ENCODE peak calls at places on chromosomes 16 and 17, in seven cellular contexts. One of them, this sample, is unnamed.

GRCh38 chr17:57955183-57955952 is at the start of gene CUEDC1:
- DNase-seq in activated CD4-positive, alpha-beta T cell treated with anti-CD3 and anti-CD28 coated beads, Interleukin-2, amount 10 ng/mL, durations not matched to agents 7 days and 5 days: peak
- DNase-seq in stimulated activated CD4-positive, alpha-beta T cell treated with anti-CD3 and anti-CD28 coated beads, TNF-alpha, amount 100 ng/mL, for 1 hour: no peak
- DNase-seq in psoas muscle: peak
- DNase-seq in activated CD8-positive, alpha-beta memory T cell treated with anti-CD3 and anti-CD28 coated beads for 48 hours: no peak
- DNase-seq in activated T-cell treated with anti-CD3 and anti-CD28 coated beads, Interleukin-2, amount 50 U/mL, for 72 hours: peak
- DNase-seq in neural progenitor cell: peak
- DNase-seq in this sample: peak

GRCh38 chr16:56637814-56638750 is at the start of gene MT1A:
- DNase-seq in activated CD4-positive, alpha-beta T cell treated with anti-CD3 and anti-CD28 coated beads, Interleukin-2, amount 10 ng/mL, durations not matched to agents 7 days and 5 days: no peak
- DNase-seq in stimulated activated CD4-positive, alpha-beta T cell treated with anti-CD3 and anti-CD28 coated beads, TNF-alpha, amount 100 ng/mL, for 1 hour: no peak
- DNase-seq in psoas muscle: peak
- DNase-seq in activated CD8-positive, alpha-beta memory T cell treated with anti-CD3 and anti-CD28 coated beads for 48 hours: no peak
- DNase-seq in activated T-cell treated with anti-CD3 and anti-CD28 coated beads, Interleukin-2, amount 50 U/mL, for 72 hours: peak
- DNase-seq in neural progenitor cell: peak
- DNase-seq in this sample: peak

GRCh38 chr17:20206068-20206467 is 196.9 kb downstream of the SPECC1 start:
- DNase-seq in activated CD4-positive, alpha-beta T cell treated with anti-CD3 and anti-CD28 coated beads, Interleukin-2, amount 10 ng/mL, durations not matched to agents 7 days and 5 days: no peak
- DNase-seq in stimulated activated CD4-positive, alpha-beta T cell treated with anti-CD3 and anti-CD28 coated beads, TNF-alpha, amount 100 ng/mL, for 1 hour: no peak
- DNase-seq in psoas muscle: no peak
- DNase-seq in activated CD8-positive, alpha-beta memory T cell treated with anti-CD3 and anti-CD28 coated beads for 48 hours: no peak
- DNase-seq in activated T-cell treated with anti-CD3 and anti-CD28 coated beads, Interleukin-2, amount 50 U/mL, for 72 hours: peak
- DNase-seq in neural progenitor cell: no peak
- DNase-seq in this sample: no peak

GRCh38 chr17:14033166-14033565 is 36.1 kb upstream of the COX10 start:
- DNase-seq in activated CD4-positive, alpha-beta T cell treated with anti-CD3 and anti-CD28 coated beads, Interleukin-2, amount 10 ng/mL, durations not matched to agents 7 days and 5 days: no peak
- DNase-seq in stimulated activated CD4-positive, alpha-beta T cell treated with anti-CD3 and anti-CD28 coated beads, TNF-alpha, amount 100 ng/mL, for 1 hour: no peak
- DNase-seq in psoas muscle: no peak
- DNase-seq in activated CD8-positive, alpha-beta memory T cell treated with anti-CD3 and anti-CD28 coated beads for 48 hours: no peak
- DNase-seq in activated T-cell treated with anti-CD3 and anti-CD28 coated beads, Interleukin-2, amount 50 U/mL, for 72 hours: no peak
- DNase-seq in neural progenitor cell: no peak
- DNase-seq in this sample: no peak

GRCh38 chr17:41919840-41920579 is 1.3 kb upstream of the ACLY start:
- DNase-seq in activated CD4-positive, alpha-beta T cell treated with anti-CD3 and anti-CD28 coated beads, Interleukin-2, amount 10 ng/mL, durations not matched to agents 7 days and 5 days: no peak
- DNase-seq in stimulated activated CD4-positive, alpha-beta T cell treated with anti-CD3 and anti-CD28 coated beads, TNF-alpha, amount 100 ng/mL, for 1 hour: no peak
- DNase-seq in psoas muscle: peak
- DNase-seq in activated CD8-positive, alpha-beta memory T cell treated with anti-CD3 and anti-CD28 coated beads for 48 hours: no peak
- DNase-seq in activated T-cell treated with anti-CD3 and anti-CD28 coated beads, Interleukin-2, amount 50 U/mL, for 72 hours: peak
- DNase-seq in neural progenitor cell: no peak
- DNase-seq in this sample: no peak

GRCh38 chr17:61412860-61413653 is 13.4 kb downstream of the TBX2 start:
- DNase-seq in activated CD4-positive, alpha-beta T cell treated with anti-CD3 and anti-CD28 coated beads, Interleukin-2, amount 10 ng/mL, durations not matched to agents 7 days and 5 days: no peak
- DNase-seq in stimulated activated CD4-positive, alpha-beta T cell treated with anti-CD3 and anti-CD28 coated beads, TNF-alpha, amount 100 ng/mL, for 1 hour: no peak
- DNase-seq in psoas muscle: no peak
- DNase-seq in activated CD8-positive, alpha-beta memory T cell treated with anti-CD3 and anti-CD28 coated beads for 48 hours: no peak
- DNase-seq in activated T-cell treated with anti-CD3 and anti-CD28 coated beads, Interleukin-2, amount 50 U/mL, for 72 hours: no peak
- DNase-seq in neural progenitor cell: peak
- DNase-seq in this sample: peak

GRCh38 chr17:39776267-39776666 is 38.5 kb downstream of the GRB7 start:
- DNase-seq in activated CD4-positive, alpha-beta T cell treated with anti-CD3 and anti-CD28 coated beads, Interleukin-2, amount 10 ng/mL, durations not matched to agents 7 days and 5 days: no peak
- DNase-seq in stimulated activated CD4-positive, alpha-beta T cell treated with anti-CD3 and anti-CD28 coated beads, TNF-alpha, amount 100 ng/mL, for 1 hour: no peak
- DNase-seq in psoas muscle: no peak
- DNase-seq in activated CD8-positive, alpha-beta memory T cell treated with anti-CD3 and anti-CD28 coated beads for 48 hours: no peak
- DNase-seq in activated T-cell treated with anti-CD3 and anti-CD28 coated beads, Interleukin-2, amount 50 U/mL, for 72 hours: peak
- DNase-seq in neural progenitor cell: no peak
- DNase-seq in this sample: no peak

GRCh38 chr16:65965632-65966031 is 400.9 kb upstream of the CDH5 start:
- DNase-seq in activated CD4-positive, alpha-beta T cell treated with anti-CD3 and anti-CD28 coated beads, Interleukin-2, amount 10 ng/mL, durations not matched to agents 7 days and 5 days: no peak
- DNase-seq in stimulated activated CD4-positive, alpha-beta T cell treated with anti-CD3 and anti-CD28 coated beads, TNF-alpha, amount 100 ng/mL, for 1 hour: no peak
- DNase-seq in psoas muscle: no peak
- DNase-seq in activated CD8-positive, alpha-beta memory T cell treated with anti-CD3 and anti-CD28 coated beads for 48 hours: no peak
- DNase-seq in activated T-cell treated with anti-CD3 and anti-CD28 coated beads, Interleukin-2, amount 50 U/mL, for 72 hours: no peak
- DNase-seq in neural progenitor cell: no peak
- DNase-seq in this sample: peak

GRCh38 chr17:47804461-47804860 is 17.1 kb downstream of the OSBPL7 start:
- DNase-seq in activated CD4-positive, alpha-beta T cell treated with anti-CD3 and anti-CD28 coated beads, Interleukin-2, amount 10 ng/mL, durations not matched to agents 7 days and 5 days: no peak
- DNase-seq in stimulated activated CD4-positive, alpha-beta T cell treated with anti-CD3 and anti-CD28 coated beads, TNF-alpha, amount 100 ng/mL, for 1 hour: no peak
- DNase-seq in psoas muscle: no peak
- DNase-seq in activated CD8-positive, alpha-beta memory T cell treated with anti-CD3 and anti-CD28 coated beads for 48 hours: no peak
- DNase-seq in activated T-cell treated with anti-CD3 and anti-CD28 coated beads, Interleukin-2, amount 50 U/mL, for 72 hours: no peak
- DNase-seq in neural progenitor cell: no peak
- DNase-seq in this sample: no peak

GRCh38 chr17:44642861-44643260 is 13.4 kb upstream of the MEIOC start:
- DNase-seq in activated CD4-positive, alpha-beta T cell treated with anti-CD3 and anti-CD28 coated beads, Interleukin-2, amount 10 ng/mL, durations not matched to agents 7 days and 5 days: no peak
- DNase-seq in stimulated activated CD4-positive, alpha-beta T cell treated with anti-CD3 and anti-CD28 coated beads, TNF-alpha, amount 100 ng/mL, for 1 hour: no peak
- DNase-seq in psoas muscle: no peak
- DNase-seq in activated CD8-positive, alpha-beta memory T cell treated with anti-CD3 and anti-CD28 coated beads for 48 hours: no peak
- DNase-seq in activated T-cell treated with anti-CD3 and anti-CD28 coated beads, Interleukin-2, amount 50 U/mL, for 72 hours: no peak
- DNase-seq in neural progenitor cell: no peak
- DNase-seq in this sample: no peak

GRCh38 chr16:27432600-27432957 is 30.6 kb downstream of the IL21R start:
- DNase-seq in activated CD4-positive, alpha-beta T cell treated with anti-CD3 and anti-CD28 coated beads, Interleukin-2, amount 10 ng/mL, durations not matched to agents 7 days and 5 days: no peak
- DNase-seq in stimulated activated CD4-positive, alpha-beta T cell treated with anti-CD3 and anti-CD28 coated beads, TNF-alpha, amount 100 ng/mL, for 1 hour: no peak
- DNase-seq in psoas muscle: no peak
- DNase-seq in activated CD8-positive, alpha-beta memory T cell treated with anti-CD3 and anti-CD28 coated beads for 48 hours: no peak
- DNase-seq in activated T-cell treated with anti-CD3 and anti-CD28 coated beads, Interleukin-2, amount 50 U/mL, for 72 hours: no peak
- DNase-seq in neural progenitor cell: no peak
- DNase-seq in this sample: no peak

GRCh38 chr17:82754297-82755208 is 2.7 kb downstream of the TBCD start:
- DNase-seq in activated CD4-positive, alpha-beta T cell treated with anti-CD3 and anti-CD28 coated beads, Interleukin-2, amount 10 ng/mL, durations not matched to agents 7 days and 5 days: peak
- DNase-seq in stimulated activated CD4-positive, alpha-beta T cell treated with anti-CD3 and anti-CD28 coated beads, TNF-alpha, amount 100 ng/mL, for 1 hour: no peak
- DNase-seq in psoas muscle: no peak
- DNase-seq in activated CD8-positive, alpha-beta memory T cell treated with anti-CD3 and anti-CD28 coated beads for 48 hours: no peak
- DNase-seq in activated T-cell treated with anti-CD3 and anti-CD28 coated beads, Interleukin-2, amount 50 U/mL, for 72 hours: no peak
- DNase-seq in neural progenitor cell: peak
- DNase-seq in this sample: peak

GRCh38 chr16:11152677-11153321 is 103.2 kb downstream of the SOCS1 start:
- DNase-seq in activated CD4-positive, alpha-beta T cell treated with anti-CD3 and anti-CD28 coated beads, Interleukin-2, amount 10 ng/mL, durations not matched to agents 7 days and 5 days: no peak
- DNase-seq in stimulated activated CD4-positive, alpha-beta T cell treated with anti-CD3 and anti-CD28 coated beads, TNF-alpha, amount 100 ng/mL, for 1 hour: no peak
- DNase-seq in psoas muscle: no peak
- DNase-seq in activated CD8-positive, alpha-beta memory T cell treated with anti-CD3 and anti-CD28 coated beads for 48 hours: no peak
- DNase-seq in activated T-cell treated with anti-CD3 and anti-CD28 coated beads, Interleukin-2, amount 50 U/mL, for 72 hours: no peak
- DNase-seq in neural progenitor cell: no peak
- DNase-seq in this sample: no peak

GRCh38 chr16:88368036-88368435 is 14.7 kb upstream of the ZNF469 start:
- DNase-seq in activated CD4-positive, alpha-beta T cell treated with anti-CD3 and anti-CD28 coated beads, Interleukin-2, amount 10 ng/mL, durations not matched to agents 7 days and 5 days: no peak
- DNase-seq in stimulated activated CD4-positive, alpha-beta T cell treated with anti-CD3 and anti-CD28 coated beads, TNF-alpha, amount 100 ng/mL, for 1 hour: no peak
- DNase-seq in psoas muscle: peak
- DNase-seq in activated CD8-positive, alpha-beta memory T cell treated with anti-CD3 and anti-CD28 coated beads for 48 hours: no peak
- DNase-seq in activated T-cell treated with anti-CD3 and anti-CD28 coated beads, Interleukin-2, amount 50 U/mL, for 72 hours: no peak
- DNase-seq in neural progenitor cell: no peak
- DNase-seq in this sample: no peak

GRCh38 chr16:48503779-48504178 is 106.2 kb downstream of the N4BP1 start:
- DNase-seq in activated CD4-positive, alpha-beta T cell treated with anti-CD3 and anti-CD28 coated beads, Interleukin-2, amount 10 ng/mL, durations not matched to agents 7 days and 5 days: no peak
- DNase-seq in stimulated activated CD4-positive, alpha-beta T cell treated with anti-CD3 and anti-CD28 coated beads, TNF-alpha, amount 100 ng/mL, for 1 hour: no peak
- DNase-seq in psoas muscle: peak
- DNase-seq in activated CD8-positive, alpha-beta memory T cell treated with anti-CD3 and anti-CD28 coated beads for 48 hours: no peak
- DNase-seq in activated T-cell treated with anti-CD3 and anti-CD28 coated beads, Interleukin-2, amount 50 U/mL, for 72 hours: no peak
- DNase-seq in neural progenitor cell: no peak
- DNase-seq in this sample: no peak

GRCh38 chr16:2082171-2082982 is 34.6 kb downstream of the TSC2 start:
- DNase-seq in activated CD4-positive, alpha-beta T cell treated with anti-CD3 and anti-CD28 coated beads, Interleukin-2, amount 10 ng/mL, durations not matched to agents 7 days and 5 days: no peak
- DNase-seq in stimulated activated CD4-positive, alpha-beta T cell treated with anti-CD3 and anti-CD28 coated beads, TNF-alpha, amount 100 ng/mL, for 1 hour: no peak
- DNase-seq in psoas muscle: no peak
- DNase-seq in activated CD8-positive, alpha-beta memory T cell treated with anti-CD3 and anti-CD28 coated beads for 48 hours: no peak
- DNase-seq in activated T-cell treated with anti-CD3 and anti-CD28 coated beads, Interleukin-2, amount 50 U/mL, for 72 hours: no peak
- DNase-seq in neural progenitor cell: no peak
- DNase-seq in this sample: no peak

GRCh38 chr16:1691276-1691675 is 13.2 kb downstream of the JPT2 start:
- DNase-seq in activated CD4-positive, alpha-beta T cell treated with anti-CD3 and anti-CD28 coated beads, Interleukin-2, amount 10 ng/mL, durations not matched to agents 7 days and 5 days: no peak
- DNase-seq in stimulated activated CD4-positive, alpha-beta T cell treated with anti-CD3 and anti-CD28 coated beads, TNF-alpha, amount 100 ng/mL, for 1 hour: no peak
- DNase-seq in psoas muscle: no peak
- DNase-seq in activated CD8-positive, alpha-beta memory T cell treated with anti-CD3 and anti-CD28 coated beads for 48 hours: no peak
- DNase-seq in activated T-cell treated with anti-CD3 and anti-CD28 coated beads, Interleukin-2, amount 50 U/mL, for 72 hours: no peak
- DNase-seq in neural progenitor cell: no peak
- DNase-seq in this sample: no peak

GRCh38 chr17:20236586-20237227 is 227.5 kb downstream of the SPECC1 start:
- DNase-seq in activated CD4-positive, alpha-beta T cell treated with anti-CD3 and anti-CD28 coated beads, Interleukin-2, amount 10 ng/mL, durations not matched to agents 7 days and 5 days: no peak
- DNase-seq in stimulated activated CD4-positive, alpha-beta T cell treated with anti-CD3 and anti-CD28 coated beads, TNF-alpha, amount 100 ng/mL, for 1 hour: no peak
- DNase-seq in psoas muscle: no peak
- DNase-seq in activated CD8-positive, alpha-beta memory T cell treated with anti-CD3 and anti-CD28 coated beads for 48 hours: no peak
- DNase-seq in activated T-cell treated with anti-CD3 and anti-CD28 coated beads, Interleukin-2, amount 50 U/mL, for 72 hours: no peak
- DNase-seq in neural progenitor cell: no peak
- DNase-seq in this sample: no peak

GRCh38 chr16:69711115-69711740 is 15.1 kb downstream of the NQO1 start:
- DNase-seq in activated CD4-positive, alpha-beta T cell treated with anti-CD3 and anti-CD28 coated beads, Interleukin-2, amount 10 ng/mL, durations not matched to agents 7 days and 5 days: no peak
- DNase-seq in stimulated activated CD4-positive, alpha-beta T cell treated with anti-CD3 and anti-CD28 coated beads, TNF-alpha, amount 100 ng/mL, for 1 hour: no peak
- DNase-seq in psoas muscle: no peak
- DNase-seq in activated CD8-positive, alpha-beta memory T cell treated with anti-CD3 and anti-CD28 coated beads for 48 hours: no peak
- DNase-seq in activated T-cell treated with anti-CD3 and anti-CD28 coated beads, Interleukin-2, amount 50 U/mL, for 72 hours: peak
- DNase-seq in neural progenitor cell: no peak
- DNase-seq in this sample: no peak

GRCh38 chr16:48487287-48487686 is 102.1 kb upstream of the SIAH1 start:
- DNase-seq in activated CD4-positive, alpha-beta T cell treated with anti-CD3 and anti-CD28 coated beads, Interleukin-2, amount 10 ng/mL, durations not matched to agents 7 days and 5 days: no peak
- DNase-seq in stimulated activated CD4-positive, alpha-beta T cell treated with anti-CD3 and anti-CD28 coated beads, TNF-alpha, amount 100 ng/mL, for 1 hour: no peak
- DNase-seq in psoas muscle: no peak
- DNase-seq in activated CD8-positive, alpha-beta memory T cell treated with anti-CD3 and anti-CD28 coated beads for 48 hours: no peak
- DNase-seq in activated T-cell treated with anti-CD3 and anti-CD28 coated beads, Interleukin-2, amount 50 U/mL, for 72 hours: no peak
- DNase-seq in neural progenitor cell: no peak
- DNase-seq in this sample: no peak

GRCh38 chr16:67384778-67385510 is 8.4 kb downstream of the TPPP3 start:
- DNase-seq in activated CD4-positive, alpha-beta T cell treated with anti-CD3 and anti-CD28 coated beads, Interleukin-2, amount 10 ng/mL, durations not matched to agents 7 days and 5 days: no peak
- DNase-seq in stimulated activated CD4-positive, alpha-beta T cell treated with anti-CD3 and anti-CD28 coated beads, TNF-alpha, amount 100 ng/mL, for 1 hour: no peak
- DNase-seq in psoas muscle: no peak
- DNase-seq in activated CD8-positive, alpha-beta memory T cell treated with anti-CD3 and anti-CD28 coated beads for 48 hours: no peak
- DNase-seq in activated T-cell treated with anti-CD3 and anti-CD28 coated beads, Interleukin-2, amount 50 U/mL, for 72 hours: no peak
- DNase-seq in neural progenitor cell: no peak
- DNase-seq in this sample: no peak

GRCh38 chr17:68461589-68461988 is 4.3 kb upstream of the WIPI1 start:
- DNase-seq in activated CD4-positive, alpha-beta T cell treated with anti-CD3 and anti-CD28 coated beads, Interleukin-2, amount 10 ng/mL, durations not matched to agents 7 days and 5 days: peak
- DNase-seq in stimulated activated CD4-positive, alpha-beta T cell treated with anti-CD3 and anti-CD28 coated beads, TNF-alpha, amount 100 ng/mL, for 1 hour: no peak
- DNase-seq in psoas muscle: peak
- DNase-seq in activated CD8-positive, alpha-beta memory T cell treated with anti-CD3 and anti-CD28 coated beads for 48 hours: no peak
- DNase-seq in activated T-cell treated with anti-CD3 and anti-CD28 coated beads, Interleukin-2, amount 50 U/mL, for 72 hours: peak
- DNase-seq in neural progenitor cell: no peak
- DNase-seq in this sample: no peak

GRCh38 chr17:8563981-8564602 is 66.4 kb downstream of the MYH10 start:
- DNase-seq in activated CD4-positive, alpha-beta T cell treated with anti-CD3 and anti-CD28 coated beads, Interleukin-2, amount 10 ng/mL, durations not matched to agents 7 days and 5 days: no peak
- DNase-seq in stimulated activated CD4-positive, alpha-beta T cell treated with anti-CD3 and anti-CD28 coated beads, TNF-alpha, amount 100 ng/mL, for 1 hour: no peak
- DNase-seq in psoas muscle: no peak
- DNase-seq in activated CD8-positive, alpha-beta memory T cell treated with anti-CD3 and anti-CD28 coated beads for 48 hours: no peak
- DNase-seq in activated T-cell treated with anti-CD3 and anti-CD28 coated beads, Interleukin-2, amount 50 U/mL, for 72 hours: no peak
- DNase-seq in neural progenitor cell: no peak
- DNase-seq in this sample: no peak

GRCh38 chr16:22373662-22374310 is 633 bp downstream of the CDR2 start:
- DNase-seq in activated CD4-positive, alpha-beta T cell treated with anti-CD3 and anti-CD28 coated beads, Interleukin-2, amount 10 ng/mL, durations not matched to agents 7 days and 5 days: peak
- DNase-seq in stimulated activated CD4-positive, alpha-beta T cell treated with anti-CD3 and anti-CD28 coated beads, TNF-alpha, amount 100 ng/mL, for 1 hour: no peak
- DNase-seq in psoas muscle: peak
- DNase-seq in activated CD8-positive, alpha-beta memory T cell treated with anti-CD3 and anti-CD28 coated beads for 48 hours: peak
- DNase-seq in activated T-cell treated with anti-CD3 and anti-CD28 coated beads, Interleukin-2, amount 50 U/mL, for 72 hours: peak
- DNase-seq in neural progenitor cell: peak
- DNase-seq in this sample: peak

GRCh38 chr17:31156326-31156725 is 61.5 kb downstream of the NF1 start:
- DNase-seq in activated CD4-positive, alpha-beta T cell treated with anti-CD3 and anti-CD28 coated beads, Interleukin-2, amount 10 ng/mL, durations not matched to agents 7 days and 5 days: no peak
- DNase-seq in stimulated activated CD4-positive, alpha-beta T cell treated with anti-CD3 and anti-CD28 coated beads, TNF-alpha, amount 100 ng/mL, for 1 hour: no peak
- DNase-seq in psoas muscle: no peak
- DNase-seq in activated CD8-positive, alpha-beta memory T cell treated with anti-CD3 and anti-CD28 coated beads for 48 hours: no peak
- DNase-seq in activated T-cell treated with anti-CD3 and anti-CD28 coated beads, Interleukin-2, amount 50 U/mL, for 72 hours: no peak
- DNase-seq in neural progenitor cell: no peak
- DNase-seq in this sample: no peak

GRCh38 chr16:583470-583814 is 6.4 kb upstream of the RAB40C start:
- DNase-seq in activated CD4-positive, alpha-beta T cell treated with anti-CD3 and anti-CD28 coated beads, Interleukin-2, amount 10 ng/mL, durations not matched to agents 7 days and 5 days: no peak
- DNase-seq in stimulated activated CD4-positive, alpha-beta T cell treated with anti-CD3 and anti-CD28 coated beads, TNF-alpha, amount 100 ng/mL, for 1 hour: no peak
- DNase-seq in psoas muscle: no peak
- DNase-seq in activated CD8-positive, alpha-beta memory T cell treated with anti-CD3 and anti-CD28 coated beads for 48 hours: no peak
- DNase-seq in activated T-cell treated with anti-CD3 and anti-CD28 coated beads, Interleukin-2, amount 50 U/mL, for 72 hours: no peak
- DNase-seq in neural progenitor cell: no peak
- DNase-seq in this sample: no peak

GRCh38 chr16:11354733-11355574 is 9.7 kb downstream of the RMI2 start:
- DNase-seq in activated CD4-positive, alpha-beta T cell treated with anti-CD3 and anti-CD28 coated beads, Interleukin-2, amount 10 ng/mL, durations not matched to agents 7 days and 5 days: peak
- DNase-seq in stimulated activated CD4-positive, alpha-beta T cell treated with anti-CD3 and anti-CD28 coated beads, TNF-alpha, amount 100 ng/mL, for 1 hour: no peak
- DNase-seq in psoas muscle: no peak
- DNase-seq in activated CD8-positive, alpha-beta memory T cell treated with anti-CD3 and anti-CD28 coated beads for 48 hours: no peak
- DNase-seq in activated T-cell treated with anti-CD3 and anti-CD28 coated beads, Interleukin-2, amount 50 U/mL, for 72 hours: peak
- DNase-seq in neural progenitor cell: no peak
- DNase-seq in this sample: no peak

GRCh38 chr17:72145972-72146755 is 25.3 kb downstream of the SOX9 start:
- DNase-seq in activated CD4-positive, alpha-beta T cell treated with anti-CD3 and anti-CD28 coated beads, Interleukin-2, amount 10 ng/mL, durations not matched to agents 7 days and 5 days: no peak
- DNase-seq in stimulated activated CD4-positive, alpha-beta T cell treated with anti-CD3 and anti-CD28 coated beads, TNF-alpha, amount 100 ng/mL, for 1 hour: no peak
- DNase-seq in psoas muscle: no peak
- DNase-seq in activated CD8-positive, alpha-beta memory T cell treated with anti-CD3 and anti-CD28 coated beads for 48 hours: no peak
- DNase-seq in activated T-cell treated with anti-CD3 and anti-CD28 coated beads, Interleukin-2, amount 50 U/mL, for 72 hours: no peak
- DNase-seq in neural progenitor cell: no peak
- DNase-seq in this sample: no peak

GRCh38 chr16:64951193-64951592 is 170.7 kb downstream of the CDH11 start:
- DNase-seq in activated CD4-positive, alpha-beta T cell treated with anti-CD3 and anti-CD28 coated beads, Interleukin-2, amount 10 ng/mL, durations not matched to agents 7 days and 5 days: no peak
- DNase-seq in stimulated activated CD4-positive, alpha-beta T cell treated with anti-CD3 and anti-CD28 coated beads, TNF-alpha, amount 100 ng/mL, for 1 hour: no peak
- DNase-seq in psoas muscle: no peak
- DNase-seq in activated CD8-positive, alpha-beta memory T cell treated with anti-CD3 and anti-CD28 coated beads for 48 hours: no peak
- DNase-seq in activated T-cell treated with anti-CD3 and anti-CD28 coated beads, Interleukin-2, amount 50 U/mL, for 72 hours: no peak
- DNase-seq in neural progenitor cell: no peak
- DNase-seq in this sample: no peak

This sample was measured in ELF-1.